ENCODE peak calls at places on chromosomes 2 and 18, in eight cellular contexts. W is GM12865, Q is neural crest cell, O is RWPE1, U is neural progenitor cell, T is mesothelial cell of epicardium, R is A549, F is bronchial epithelial cell. C is an unnamed sample.

GRCh38 chr18:72114801-72115594 is 429.1 kb downstream of the CBLN2 start:
- DNase-seq in W (no peak), Q (no peak), O (peak; percentile 0), U (no peak), T (no peak), R (no peak), F (peak; percentile 21), C (no peak)

GRCh38 chr2:224778474-224778877 is 62.3 kb upstream of the CCDC195 start:
- DNase-seq in W (peak; percentile 74), Q (peak; percentile 58), O (peak; percentile 56), U (peak; percentile 26), T (no peak), R (peak; percentile 38), F (peak; percentile 59), C (peak; percentile 62)

GRCh38 chr2:26848336-26849055 is 564 bp downstream of the DPYSL5 start:
- DNase-seq in W (no peak), Q (peak; percentile 44), O (peak; percentile 20), U (peak; percentile 81), T (no peak), R (no peak), F (no peak), C (peak; percentile 47)

GRCh38 chr2:26515771-26516170 is 37.8 kb upstream of the OTOF start:
- DNase-seq in W (no peak), Q (no peak), O (no peak), U (no peak), T (no peak), R (no peak), F (no peak), C (no peak)

GRCh38 chr2:142724186-142724585 is 153.3 kb upstream of the KYNU start:
- DNase-seq in W (no peak), Q (no peak), O (no peak), U (no peak), T (no peak), R (no peak), F (no peak), C (no peak)

GRCh38 chr2:8431446-8432125 is 250.3 kb upstream of the ID2 start:
- DNase-seq in W (no peak), Q (no peak), O (no peak), U (no peak), T (no peak), R (no peak), F (no peak), C (no peak)

GRCh38 chr18:13762690-13763439 is 36.4 kb downstream of the RNMT start:
- DNase-seq in W (no peak), Q (no peak), O (no peak), U (no peak), T (no peak), R (no peak), F (no peak), C (no peak)

GRCh38 chr2:221758076-221758475 is 186.0 kb upstream of the EPHA4 start:
- DNase-seq in W (no peak), Q (no peak), O (no peak), U (no peak), T (no peak), R (no peak), F (peak; percentile 3), C (no peak)

GRCh38 chr18:59874166-59874565 is 25.6 kb upstream of the PMAIP1 start:
- DNase-seq in W (peak; percentile 45), Q (no peak), O (peak; percentile 30), U (no peak), T (no peak), R (peak; percentile 40), F (peak; percentile 64), C (no peak)

GRCh38 chr2:147683380-147683779 is 161.4 kb upstream of the ACVR2A start:
- DNase-seq in W (no peak), Q (no peak), O (no peak), U (peak; percentile 74), T (no peak), R (no peak), F (no peak), C (no peak)

GRCh38 chr2:85669549-85669948 is 1.6 kb upstream of the SFTPB start:
- DNase-seq in W (peak; percentile 64), Q (no peak), O (no peak), U (no peak), T (no peak), R (no peak), F (no peak), C (no peak)

DNA sequence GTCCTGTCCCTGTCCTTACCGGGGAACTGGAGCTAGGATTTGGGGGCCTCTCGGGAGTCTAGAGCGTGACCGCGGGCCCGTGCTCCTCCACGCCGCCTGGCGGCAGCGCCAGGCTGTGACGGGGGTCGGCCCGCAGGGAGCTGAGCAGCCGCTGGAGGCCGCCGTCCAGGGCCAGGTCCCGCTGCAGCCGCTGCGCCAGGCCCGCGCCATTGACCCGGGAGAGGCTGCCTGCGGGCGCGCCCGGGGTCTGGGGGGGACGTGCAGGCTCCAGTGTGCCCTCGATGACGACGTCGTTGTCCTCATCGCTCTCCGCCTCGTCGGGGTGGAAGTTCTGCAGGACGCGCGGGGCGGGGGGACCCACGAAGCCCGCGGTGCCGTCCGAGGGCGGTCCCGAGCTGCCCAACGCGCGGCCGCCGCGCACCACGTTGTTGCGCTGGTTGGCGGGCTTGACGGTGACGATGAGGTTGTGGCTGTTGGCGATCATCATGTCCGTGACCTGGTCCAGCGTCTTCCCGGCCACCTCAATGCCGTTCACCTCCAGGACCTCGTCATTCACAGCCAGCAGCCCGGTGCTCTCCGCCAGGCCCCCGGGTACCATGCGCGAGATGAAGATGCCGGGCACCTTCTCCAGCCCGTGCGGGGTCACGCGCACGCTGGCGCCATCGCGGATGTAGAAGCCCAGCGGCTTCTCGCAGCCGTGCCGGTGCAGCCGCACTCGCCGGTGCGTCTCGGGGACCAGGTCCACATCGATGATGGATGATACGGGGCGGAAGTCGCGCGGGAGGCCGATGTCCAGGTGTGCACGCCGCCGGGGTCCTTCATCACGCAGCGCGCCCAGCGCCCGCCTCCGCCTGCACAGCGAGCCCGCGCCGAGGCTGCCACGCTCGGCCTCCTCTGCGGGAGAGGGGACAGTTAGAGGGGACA is 50.9 kb downstream of the ADNP2 start:
- DNase-seq in W (peak; percentile 51), Q (no peak), O (no peak), U (no peak), T (no peak), R (no peak), F (no peak), C (peak; percentile 56)
- TF ChIP-seq CTCF in W (peak; percentile 74), Q (no peak), O (no peak), U (no peak), T (no peak), R (no peak), F (no peak), C (peak; percentile 42)

DNA sequence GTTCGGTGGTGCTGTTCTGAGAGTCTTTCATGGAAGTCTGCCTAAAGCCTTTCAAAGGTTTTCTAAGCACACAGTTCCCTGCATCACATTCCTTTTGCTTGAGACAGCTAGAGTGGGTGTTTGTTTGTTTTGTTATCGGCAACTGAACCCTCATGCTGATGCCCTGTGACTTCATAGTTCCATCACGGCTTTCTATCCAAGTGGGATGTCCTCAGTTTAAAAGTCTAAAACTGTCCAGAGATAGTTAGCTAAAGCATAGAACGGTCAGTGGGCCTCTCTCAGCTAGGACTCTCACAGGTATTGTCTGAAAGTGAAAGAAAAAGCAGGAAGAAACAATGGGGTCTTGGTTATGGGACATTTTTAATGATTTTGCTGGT is 337.3 kb downstream of the OSR1 start:
- DNase-seq in W (no peak), Q (no peak), O (peak; percentile 60), U (peak; percentile 24), T (no peak), R (peak; percentile 10), F (peak; percentile 92), C (no peak)
- TF ChIP-seq CTCF in W (no peak), Q (no peak), O (no peak), U (no peak), T (no peak), R (no peak), F (no peak), C (no peak)

DNA sequence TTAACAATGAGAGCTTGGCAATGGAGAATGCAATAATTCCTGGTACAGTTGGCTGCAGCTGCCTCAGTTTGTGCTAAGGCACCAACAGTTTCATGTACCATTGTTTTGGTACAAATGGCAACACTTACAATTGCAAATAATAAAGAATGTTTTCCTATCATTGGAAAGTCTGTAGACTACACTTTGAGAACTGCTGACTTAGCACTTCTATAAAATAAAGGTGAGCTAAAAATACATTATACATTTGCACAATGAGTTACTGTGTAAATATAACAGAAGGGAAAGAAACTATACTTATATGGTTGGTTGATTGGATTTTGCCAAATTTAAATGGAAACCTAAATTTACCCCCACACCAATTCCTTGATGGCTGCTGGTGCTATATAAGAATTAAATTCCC is 44.9 kb upstream of the TWSG1 start:
- DNase-seq in W (no peak), Q (no peak), O (no peak), U (no peak), T (no peak), R (no peak), F (no peak), C (no peak)
- TF ChIP-seq CTCF in W (no peak), Q (no peak), O (no peak), U (no peak), T (no peak), R (no peak), F (no peak), C (no peak)

DNA sequence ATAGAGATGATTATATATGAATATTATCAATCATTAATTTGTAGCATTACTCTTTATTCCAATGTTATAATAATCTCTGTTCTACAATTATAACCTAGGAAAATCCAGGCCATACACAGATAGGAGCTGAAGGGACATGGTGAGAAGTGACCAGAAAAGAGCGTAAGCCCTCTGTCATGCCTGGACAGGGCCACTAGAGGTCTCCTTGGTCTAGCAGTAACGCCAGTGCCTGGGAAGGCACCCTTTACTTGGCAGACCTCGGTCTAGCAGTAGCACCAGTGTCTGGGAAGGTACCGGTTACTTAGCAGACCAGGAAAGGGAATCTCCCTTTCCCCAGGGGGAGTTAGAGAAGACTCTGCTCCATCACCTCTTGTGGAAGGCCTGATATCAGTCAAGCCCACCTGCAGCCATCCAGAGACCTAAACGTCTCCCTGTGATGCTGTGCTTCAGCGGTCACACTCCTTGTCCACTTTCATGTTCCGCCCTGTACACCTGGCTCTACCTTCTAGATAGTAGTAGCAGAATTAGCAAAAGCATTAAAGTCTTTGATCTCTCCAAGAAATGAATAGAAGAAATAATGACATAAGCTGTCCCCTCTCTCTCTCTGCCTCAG is 447.5 kb upstream of the FSIP2 start:
- DNase-seq in W (peak; percentile 71), Q (peak; percentile 51), O (peak; percentile 1), U (peak; percentile 82), T (peak; percentile 45), R (no peak), F (peak; percentile 55), C (peak; percentile 67)
- TF ChIP-seq CTCF in W (peak; percentile 81), Q (peak; percentile 79), O (peak; percentile 55), U (peak; percentile 77), T (peak; percentile 41), R (no peak), F (peak; percentile 90), C (peak; percentile 42)

GRCh38 chr18:12421732-12422131 is 14.0 kb downstream of the PRELID3A start:
- DNase-seq in W (no peak), Q (no peak), O (no peak), U (peak; percentile 28), T (no peak), R (no peak), F (no peak), C (no peak)
- TF ChIP-seq CTCF in W (no peak), Q (no peak), O (no peak), U (no peak), T (no peak), R (no peak), F (no peak), C (no peak)

GRCh38 chr2:46876741-46877384 is 38.7 kb downstream of the MCFD2 start:
- DNase-seq in W (peak; percentile 53), Q (no peak), O (peak; percentile 70), U (peak; percentile 14), T (no peak), R (peak; percentile 82), F (peak; percentile 78), C (no peak)
- TF ChIP-seq CTCF in W (no peak), Q (no peak), O (peak; percentile 56), U (peak; percentile 28), T (no peak), R (peak; percentile 85), F (peak; percentile 47), C (peak; percentile 25)